ENCODE peak calls at places on chromosomes 16 and 17, in five cellular contexts. X is heart left ventricle, G is esophagus muscularis mucosa, U is stomach, O is body of pancreas. B is an unnamed sample.

GRCh38 chr16:86508947-86509758 is 1.2 kb upstream of the FOXF1 start:
- DNase-seq in X (peak; percentile 44), G (no peak), U (no peak), O (no peak), B (no peak)

GRCh38 chr16:82563401-82563800 is 63.4 kb upstream of the CDH13 start:
- DNase-seq in X (no peak), G (no peak), U (no peak), O (no peak), B (no peak)

GRCh38 chr17:70869402-70870085 is 700.2 kb downstream of the KCNJ2 start:
- DNase-seq in X (no peak), G (no peak), U (no peak), O (no peak), B (no peak)

GRCh38 chr17:16301963-16302855 is 51.1 kb downstream of the CENPV start:
- DNase-seq in X (no peak), G (no peak), U (no peak), O (no peak), B (no peak)

GRCh38 chr16:52298769-52299168 is 248.2 kb downstream of the TOX3 start:
- DNase-seq in X (no peak), G (no peak), U (no peak), O (no peak), B (no peak)

GRCh38 chr16:27762441-27762840 is 212.5 kb downstream of the KATNIP start:
- DNase-seq in X (no peak), G (no peak), U (no peak), O (no peak), B (no peak)

GRCh38 chr17:69918164-69918563 is 156.9 kb upstream of the KCNJ16 start:
- DNase-seq in X (no peak), G (no peak), U (no peak), O (no peak), B (no peak)

GRCh38 chr17:81401727-81402529 is 6.7 kb downstream of the BAHCC1 start:
- DNase-seq in X (no peak), G (no peak), U (no peak), O (no peak), B (no peak)

GRCh38 chr16:24463196-24463945 is 76.0 kb upstream of the RBBP6 start:
- DNase-seq in X (no peak), G (no peak), U (no peak), O (no peak), B (no peak)

GRCh38 chr17:55237268-55237667 is 27.5 kb upstream of the HLF start:
- DNase-seq in X (no peak), G (no peak), U (no peak), O (no peak), B (no peak)
- H3K4me1 ChIP-seq in X (no peaks in the 10 kb centered on the region), G (peaks cover 20% of the 10 kb centered on the region), U (peaks cover 21% of the 10 kb centered on the region), O (peaks cover 13% of the 10 kb centered on the region), B (peaks cover 41% of the 10 kb centered on the region)

GRCh38 chr16:68364601-68364998 is 53.8 kb downstream of the PRMT7 start:
- DNase-seq in X (no peak), G (no peak), U (no peak), O (no peak), B (no peak)
- TF ChIP-seq CTCF in X (no peak), G (no peak), U (no peak), O (no peak), B (peak; percentile 17)

GRCh38 chr17:39997543-39997942 is 16.9 kb downstream of the PSMD3 start:
- DNase-seq in X (no peak), G (no peak), U (no peak), O (no peak), B (no peak)
- TF ChIP-seq POLR2A in X (no peak), G (no peak), U (no peak), O (no peak), B (no peak)

DNA sequence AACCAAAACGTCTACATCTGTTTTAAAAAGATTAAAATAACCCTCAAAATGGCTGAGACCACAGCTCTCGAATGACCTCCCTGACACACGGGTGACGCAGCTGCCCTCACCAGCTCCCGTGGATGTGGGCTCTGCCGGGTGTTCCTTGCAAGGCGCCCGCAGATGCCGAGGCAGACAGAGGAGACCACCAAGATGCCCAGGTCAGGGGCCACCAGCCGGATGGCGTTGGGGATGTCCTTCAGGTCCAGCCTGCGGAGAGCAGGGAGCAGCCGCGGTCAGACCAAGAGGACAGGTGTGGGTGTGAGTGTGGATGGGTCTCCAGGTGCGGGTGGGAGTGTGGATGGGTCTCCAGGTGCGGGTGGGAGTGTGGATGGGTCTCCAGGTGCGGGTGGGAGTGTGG is 35.1 kb downstream of the CTU2 start:
- DNase-seq in X (no peak), G (no peak), U (no peak), O (no peak), B (no peak)
- H3K4me1 ChIP-seq in X (peaks cover 20% of the 10 kb centered on the region), G (peaks cover 41% of the 10 kb centered on the region), U (peaks cover 39% of the 10 kb centered on the region), O (peaks cover 19% of the 10 kb centered on the region), B (peaks cover 50% of the 10 kb centered on the region)

DNA sequence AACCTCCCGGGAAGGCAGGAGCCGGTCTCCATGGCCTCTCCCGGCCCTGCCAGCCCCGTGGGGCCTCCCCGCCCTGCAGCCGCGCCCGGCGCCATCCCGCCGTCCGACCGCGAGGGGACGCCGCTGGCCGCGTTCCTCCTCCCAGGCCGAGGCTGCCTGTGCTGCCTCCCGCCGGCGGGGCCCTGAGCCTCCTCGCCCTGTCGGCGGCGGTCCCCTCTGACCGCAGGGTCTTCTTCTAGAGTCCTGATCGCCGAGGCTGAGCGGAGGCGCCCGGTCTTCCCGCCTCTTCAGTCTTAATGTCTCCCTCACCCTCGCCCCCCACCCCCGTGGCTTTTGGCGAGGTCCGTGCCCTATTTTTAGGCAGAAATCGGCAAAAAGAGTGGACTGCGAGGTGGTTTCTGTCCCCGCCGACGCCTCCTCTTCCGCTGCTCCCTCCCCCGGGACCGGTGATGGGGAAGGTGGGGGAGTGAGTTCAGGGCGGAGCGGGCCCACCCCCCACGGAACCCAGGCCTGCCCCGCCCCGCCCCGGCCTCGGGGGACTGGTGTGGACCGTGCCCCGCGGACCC is 794 bp upstream of the CPNE7 start:
- DNase-seq in X (no peak), G (no peak), U (peak; percentile 77), O (peak; percentile 47), B (no peak)
- TF ChIP-seq CTCF in X (peak; percentile 75), G (peak; percentile 57), U (no peak), O (peak; percentile 59), B (peak; percentile 85)